ENCODE peak calls at places on chromosomes 2 and 18, in ten cellular contexts. O, T, D, V, E, G, Y, P, N and C are unnamed samples.
A peak's percentile ranks its signal among the peaks of the same experiment; 100 is the strongest.

GRCh38 chr2:20447437-20448245 is 767 bp downstream of the RHOB start:
- DNase-seq in O (peak; percentile 58), T (peak; percentile 81), D (peak; percentile 69), V (peak; percentile 67), E (peak; percentile 83), G (peak; percentile 65), Y (peak; percentile 63), P (peak; percentile 59), N (no peak), C (peak; percentile 57)

GRCh38 chr2:175698076-175698475 is 304.0 kb downstream of the LNPK start:
- DNase-seq in O (no peak), T (no peak), D (no peak), V (no peak), E (no peak), G (no peak), Y (no peak), P (no peak), N (no peak), C (no peak)

GRCh38 chr2:61017556-61018318 is at the start of the genes PEX13 and PUS10:
- DNase-seq in O (no peak), T (peak; percentile 89), D (peak; percentile 77), V (peak; percentile 83), E (peak; percentile 85), G (peak; percentile 81), Y (peak; percentile 90), P (peak; percentile 85), N (no peak), C (peak; percentile 81)

GRCh38 chr2:160493227-160494028 is at the start of gene RBMS1:
- DNase-seq in O (peak; percentile 69), T (peak; percentile 83), D (peak; percentile 78), V (peak; percentile 84), E (peak; percentile 84), G (peak; percentile 80), Y (peak; percentile 63), P (peak; percentile 39), N (no peak), C (peak; percentile 22)

GRCh38 chr2:95270541-95271081 is 3.6 kb upstream of the PROM2 start:
- DNase-seq in O (no peak), T (peak; percentile 30), D (no peak), V (no peak), E (peak; percentile 66), G (no peak), Y (no peak), P (peak; percentile 13), N (no peak), C (no peak)

GRCh38 chr2:24162494-24162893 is 12.4 kb upstream of the FAM228A start:
- DNase-seq in O (no peak), T (no peak), D (no peak), V (no peak), E (no peak), G (no peak), Y (no peak), P (no peak), N (no peak), C (no peak)

GRCh38 chr2:74862268-74862964 is 28.5 kb downstream of the HK2 start:
- DNase-seq in O (no peak), T (peak; percentile 12), D (no peak), V (no peak), E (no peak), G (no peak), Y (no peak), P (peak; percentile 64), N (no peak), C (no peak)

GRCh38 chr2:32064021-32064678 is 794 bp downstream of the SPAST start:
- DNase-seq in O (peak; percentile 9), T (no peak), D (no peak), V (no peak), E (no peak), G (no peak), Y (peak; percentile 18), P (peak; percentile 35), N (no peak), C (peak; percentile 41)

GRCh38 chr2:191217580-191217979 is 27.6 kb upstream of the MYO1B start:
- DNase-seq in O (peak; percentile 59), T (no peak), D (peak; percentile 52), V (no peak), E (no peak), G (no peak), Y (peak; percentile 94), P (peak; percentile 45), N (no peak), C (no peak)

GRCh38 chr18:68520406-68521075 is 194.4 kb downstream of the TMX3 start:
- DNase-seq in O (peak; percentile 53), T (no peak), D (peak; percentile 7), V (no peak), E (no peak), G (no peak), Y (no peak), P (no peak), N (peak; percentile 47), C (no peak)

GRCh38 chr2:72325592-72326422 is 178.1 kb upstream of the CYP26B1 start:
- DNase-seq in O (no peak), T (no peak), D (peak; percentile 35), V (peak; percentile 33), E (no peak), G (no peak), Y (peak; percentile 39), P (peak; percentile 67), N (no peak), C (peak; percentile 10)

GRCh38 chr2:38076250-38076709 is 329 bp upstream of the CYP1B1 start:
- DNase-seq in O (peak; percentile 90), T (peak; percentile 92), D (peak; percentile 91), V (peak; percentile 92), E (peak; percentile 83), G (peak; percentile 78), Y (peak; percentile 93), P (peak; percentile 67), N (no peak), C (peak; percentile 75)
- TF ChIP-seq CTCF in O (no peak), T (no peak), D (no peak), V (peak; percentile 55), E (no peak), G (no peak), Y (no peak), P (no peak), N (no peak), C (peak; percentile 44)

DNA sequence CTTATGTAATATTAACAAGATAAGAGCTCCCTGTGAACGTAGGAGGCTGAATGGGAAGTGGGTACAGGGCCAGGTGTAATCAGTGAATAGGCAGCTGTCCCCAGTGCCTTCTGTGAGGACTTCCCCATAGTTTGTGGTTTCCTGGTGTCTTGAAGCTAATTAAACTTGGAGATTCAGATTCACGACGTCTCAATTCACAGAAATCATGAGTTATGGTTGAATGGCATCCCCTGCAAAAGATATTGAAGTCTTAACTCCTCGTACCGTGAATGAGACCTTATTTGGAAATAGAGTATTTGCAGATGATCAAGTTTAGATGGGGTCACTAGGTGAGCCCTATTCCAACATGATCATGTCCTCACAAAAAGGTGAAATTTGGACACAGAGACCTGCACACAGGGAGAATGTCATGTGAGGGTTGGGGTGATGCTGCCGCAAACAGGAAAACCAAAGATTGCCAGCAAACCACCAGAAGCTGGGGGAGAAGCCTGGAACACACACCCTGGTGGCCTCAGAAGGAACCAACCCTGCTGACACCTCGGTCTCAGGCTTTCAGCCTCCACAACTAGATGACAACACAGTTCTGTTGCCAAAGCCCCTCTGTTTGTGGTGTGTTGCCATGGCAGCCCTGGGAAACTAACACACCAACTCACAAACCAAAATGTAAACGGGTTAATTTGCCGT is 13.2 kb downstream of the ARL4C start:
- DNase-seq in O (no peak), T (no peak), D (peak; percentile 20), V (peak; percentile 15), E (no peak), G (no peak), Y (peak; percentile 43), P (peak; percentile 25), N (no peak), C (no peak)
- TF ChIP-seq CTCF in O (peak; percentile 8), T (peak; percentile 38), D (peak; percentile 4), V (peak; percentile 20), E (no peak), G (no peak), Y (no peak), P (no peak), N (no peak), C (peak; percentile 29)

GRCh38 chr2:37026050-37026449 is 58.1 kb downstream of the HEATR5B start:
- DNase-seq in O (no peak), T (no peak), D (peak; percentile 15), V (peak; percentile 29), E (no peak), G (no peak), Y (peak; percentile 48), P (no peak), N (no peak), C (no peak)

GRCh38 chr2:37029758-37030157 is 54.4 kb downstream of the HEATR5B start:
- DNase-seq in O (no peak), T (no peak), D (no peak), V (no peak), E (no peak), G (no peak), Y (no peak), P (no peak), N (no peak), C (no peak)
- TF ChIP-seq CTCF in O (no peak), T (no peak), D (no peak), V (no peak), E (no peak), G (no peak), Y (no peak), P (no peak), N (no peak), C (no peak)

GRCh38 chr2:168614291-168615018 is 158.4 kb downstream of the CERS6 start:
- DNase-seq in O (no peak), T (no peak), D (no peak), V (no peak), E (no peak), G (no peak), Y (no peak), P (no peak), N (no peak), C (no peak)
- TF ChIP-seq CTCF in O (peak; percentile 11), T (no peak), D (no peak), V (peak; percentile 10), E (no peak), G (no peak), Y (no peak), P (no peak), N (no peak), C (no peak)

GRCh38 chr2:237987263-237987662 is 20.4 kb downstream of the UBE2F start:
- DNase-seq in O (no peak), T (no peak), D (no peak), V (no peak), E (no peak), G (no peak), Y (no peak), P (no peak), N (no peak), C (no peak)
- TF ChIP-seq CTCF in O (no peak), T (no peak), D (no peak), V (no peak), E (no peak), G (no peak), Y (no peak), P (no peak), N (no peak), C (no peak)

GRCh38 chr2:146677280-146677679 is 1167.5 kb upstream of the ACVR2A start:
- DNase-seq in O (no peak), T (no peak), D (peak; percentile 3), V (no peak), E (no peak), G (no peak), Y (peak; percentile 10), P (no peak), N (no peak), C (no peak)
- TF ChIP-seq CTCF in O (no peak), T (no peak), D (no peak), V (no peak), E (no peak), G (no peak), Y (no peak), P (no peak), N (peak; percentile 36), C (no peak)